ENCODE peak calls at places on chromosomes 1 and 21, in four cellular contexts. Z is dorsolateral prefrontal cortex, J is fibroblast of villous mesenchyme, U is HFF-Myc. N is an unnamed sample.

GRCh38 chr1:174258148-174258550 is 98.8 kb downstream of the RABGAP1L start:
- DNase-seq in Z (peak; percentile 45), J (peak; percentile 49), U (peak; percentile 24), N (no peak)

GRCh38 chr21:41769106-41769505 is 2.3 kb upstream of the RIPK4 start:
- DNase-seq in Z (no peak), J (no peak), U (no peak), N (no peak)

GRCh38 chr1:228081578-228082259 is 789 bp upstream of the ARF1 start:
- DNase-seq in Z (no peak), J (peak; percentile 23), U (no peak), N (no peak)

GRCh38 chr1:226990133-226990716 is 50.1 kb downstream of the COQ8A start:
- DNase-seq in Z (no peak), J (no peak), U (no peak), N (no peak)

GRCh38 chr21:38853421-38853919 is 47.7 kb downstream of the ETS2 start:
- DNase-seq in Z (no peak), J (peak; percentile 94), U (no peak), N (no peak)

GRCh38 chr1:106232128-106232527 is 824.3 kb upstream of the PRMT6 start:
- DNase-seq in Z (no peak), J (no peak), U (no peak), N (no peak)

GRCh38 chr1:36561365-36561731 is 78.6 kb upstream of the CSF3R start:
- DNase-seq in Z (no peak), J (no peak), U (no peak), N (no peak)

GRCh38 chr1:101929343-101929742 is 67.4 kb downstream of the OLFM3 start:
- DNase-seq in Z (no peak), J (no peak), U (no peak), N (no peak)

GRCh38 chr1:54885863-54886723 is 902 bp downstream of the DHCR24 start:
- DNase-seq in Z (no peak), J (no peak), U (no peak), N (no peak)

GRCh38 chr1:230163205-230163604 is 96.2 kb downstream of the GALNT2 start:
- DNase-seq in Z (no peak), J (peak; percentile 93), U (peak; percentile 55), N (no peak)

GRCh38 chr1:154866995-154867795 is 2.9 kb downstream of the KCNN3 start:
- DNase-seq in Z (peak; percentile 53), J (peak; percentile 27), U (no peak), N (no peak)

GRCh38 chr1:84541679-84542078 is 32.6 kb downstream of the CTBS start:
- DNase-seq in Z (no peak), J (peak; percentile 33), U (no peak), N (no peak)

GRCh38 chr1:59446257-59446901 is 149.5 kb downstream of the FGGY start:
- DNase-seq in Z (no peak), J (peak; percentile 76), U (no peak), N (no peak)

GRCh38 chr21:44785620-44786344 is 15.8 kb downstream of the UBE2G2 start:
- DNase-seq in Z (no peak), J (peak; percentile 66), U (no peak), N (no peak)

GRCh38 chr1:154431586-154432373 is 26.6 kb downstream of the IL6R start:
- DNase-seq in Z (peak; percentile 42), J (peak; percentile 97), U (peak; percentile 42), N (no peak)

GRCh38 chr1:24964811-24965570 is 34.9 kb upstream of the RUNX3 start:
- DNase-seq in Z (no peak), J (no peak), U (no peak), N (no peak)

GRCh38 chr21:26849428-26850115 is 4.4 kb upstream of the ADAMTS1 start:
- DNase-seq in Z (no peak), J (peak; percentile 82), U (no peak), N (no peak)

GRCh38 chr1:2340086-2340917 is 51.1 kb downstream of the MORN1 start:
- DNase-seq in Z (no peak), J (no peak), U (no peak), N (no peak)

GRCh38 chr1:177546346-177546745 is 375.6 kb downstream of the BRINP2 start:
- DNase-seq in Z (no peak), J (no peak), U (no peak), N (no peak)

GRCh38 chr1:93306920-93307319 is 38.8 kb upstream of the DR1 start:
- DNase-seq in Z (no peak), J (no peak), U (no peak), N (no peak)

GRCh38 chr1:231200417-231201031 is 38.7 kb downstream of the TRIM67 start:
- DNase-seq in Z (no peak), J (peak; percentile 24), U (no peak), N (no peak)

GRCh38 chr1:66944330-66945274 is 19.8 kb downstream of the MIER1 start:
- DNase-seq in Z (no peak), J (peak; percentile 91), U (peak; percentile 40), N (no peak)

GRCh38 chr1:182143825-182144661 is 82.5 kb upstream of the ZNF648 start:
- DNase-seq in Z (peak; percentile 53), J (peak; percentile 86), U (peak; percentile 67), N (peak; percentile 100)

GRCh38 chr21:9735421-9735961 is 785.9 kb upstream of the TPTE start:
- DNase-seq in Z (no peak), J (no peak), U (no peak), N (no peak)

GRCh38 chr1:9719978-9720722 is 68.6 kb downstream of the PIK3CD start:
- DNase-seq in Z (no peak), J (no peak), U (no peak), N (no peak)

GRCh38 chr21:44530903-44531605 is 8.9 kb downstream of the KRTAP10-1 start:
- DNase-seq in Z (peak; percentile 5), J (no peak), U (no peak), N (no peak)

GRCh38 chr1:156676820-156677615 is at the start of gene NES:
- DNase-seq in Z (peak; percentile 43), J (peak; percentile 54), U (no peak), N (no peak)

GRCh38 chr1:14795589-14795988 is 197.1 kb downstream of the KAZN start:
- DNase-seq in Z (no peak), J (no peak), U (no peak), N (no peak)

GRCh38 chr1:164764333-164764732 is 205.3 kb downstream of the PBX1 start:
- DNase-seq in Z (no peak), J (peak; percentile 60), U (no peak), N (no peak)

GRCh38 chr1:151540982-151541377 is 871 bp downstream of the TUFT1 start:
- DNase-seq in Z (no peak), J (peak; percentile 26), U (no peak), N (no peak)

GRCh38 chr1:159011701-159012100 is 2.0 kb downstream of the IFI16 start:
- DNase-seq in Z (no peak), J (no peak), U (no peak), N (no peak)

GRCh38 chr1:161887724-161888287 is 121.7 kb downstream of the ATF6 start:
- DNase-seq in Z (no peak), J (no peak), U (no peak), N (no peak)

GRCh38 chr1:161886589-161886988 is 120.5 kb downstream of the ATF6 start:
- DNase-seq in Z (no peak), J (no peak), U (no peak), N (no peak)

GRCh38 chr1:161884475-161884874 is 118.4 kb downstream of the ATF6 start:
- DNase-seq in Z (no peak), J (no peak), U (no peak), N (no peak)

GRCh38 chr1:161885759-161886158 is 119.6 kb downstream of the ATF6 start:
- DNase-seq in Z (no peak), J (no peak), U (no peak), N (no peak)

DNA sequence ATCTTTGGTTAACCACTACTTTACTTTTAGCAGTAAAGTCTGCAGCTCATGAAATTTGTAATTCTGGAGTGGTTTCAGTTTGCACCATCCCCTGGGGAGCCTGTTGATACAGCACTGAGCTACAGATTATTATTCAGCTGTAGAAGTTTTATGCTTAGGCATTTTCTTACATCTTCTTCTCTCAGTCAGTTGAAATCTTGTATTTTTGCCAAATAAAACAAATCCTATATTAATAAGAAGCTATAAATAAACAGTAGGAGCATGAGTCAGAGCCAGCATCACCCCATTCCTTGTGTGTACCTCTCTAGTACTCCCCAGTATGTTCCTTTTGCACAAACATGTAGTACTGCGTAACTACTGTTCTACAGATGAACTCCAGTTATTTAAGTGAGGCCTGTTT is 118.9 kb downstream of the ATF6 start:
- DNase-seq in Z (no peak), J (peak; percentile 69), U (peak; percentile 29), N (no peak)
- H3K4me3 ChIP-seq in Z (no peak overlapping the region), J (no peak overlapping the region), U (no peak overlapping the region), N (no peak overlapping the region)

GRCh38 chr1:160338580-160338979 is 4.5 kb downstream of the COPA start:
- DNase-seq in Z (no peak), J (no peak), U (no peak), N (no peak)

GRCh38 chr1:160340146-160340545 is 2.9 kb downstream of the COPA start:
- DNase-seq in Z (no peak), J (no peak), U (no peak), N (no peak)

GRCh38 chr1:160342520-160342919 is 530 bp downstream of the COPA start:
- DNase-seq in Z (no peak), J (peak; percentile 27), U (no peak), N (no peak)

GRCh38 chr1:160342953-160343869 is at the start of the genes COPA and NCSTN:
- DNase-seq in Z (peak; percentile 94), J (peak; percentile 98), U (peak; percentile 85), N (no peak)

DNA sequence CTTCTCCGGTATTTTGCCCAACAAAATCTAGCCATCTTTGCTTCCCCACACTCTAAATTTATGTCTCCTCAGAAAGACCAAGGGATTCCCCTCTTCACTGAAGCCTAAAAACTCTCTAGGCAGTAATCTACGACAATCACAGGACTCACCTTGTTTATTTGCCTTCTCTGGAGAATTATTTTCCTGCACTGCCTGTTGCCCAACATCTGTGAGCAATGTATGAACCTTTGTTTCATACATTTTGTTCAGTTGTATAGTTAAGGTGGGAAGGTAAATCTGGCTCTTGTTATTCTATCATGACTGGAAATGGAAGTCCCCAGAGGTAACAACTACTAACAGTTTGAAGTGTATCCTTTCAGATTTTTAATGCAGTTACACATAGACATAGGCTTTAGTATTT is 2.2 kb downstream of the COPA start:
- DNase-seq in Z (no peak), J (no peak), U (no peak), N (no peak)
- H3K4me3 ChIP-seq in Z (no peak overlapping the region), J (peak overlapping the region; percentile 96), U (peak overlapping the region; percentile 98), N (no peak overlapping the region)

GRCh38 chr1:113041569-113042335 is 31.2 kb upstream of the LRIG2 start:
- DNase-seq in Z (peak; percentile 15), J (peak; percentile 15), U (no peak), N (no peak)
- H3K4me3 ChIP-seq in Z (no peak overlapping the region), J (no peak overlapping the region), U (no peak overlapping the region), N (no peak overlapping the region)

GRCh38 chr1:7916431-7916830 is 24.2 kb downstream of the TNFRSF9 start:
- DNase-seq in Z (no peak), J (no peak), U (no peak), N (no peak)

GRCh38 chr1:7915826-7916225 is 24.8 kb downstream of the TNFRSF9 start:
- DNase-seq in Z (no peak), J (no peak), U (no peak), N (no peak)

GRCh38 chr1:7919880-7920279 is 20.8 kb downstream of the TNFRSF9 start:
- DNase-seq in Z (no peak), J (no peak), U (no peak), N (no peak)

GRCh38 chr1:7922301-7922700 is 18.3 kb downstream of the TNFRSF9 start:
- DNase-seq in Z (no peak), J (peak; percentile 33), U (no peak), N (no peak)

GRCh38 chr1:7921766-7922165 is 18.9 kb downstream of the TNFRSF9 start:
- DNase-seq in Z (no peak), J (no peak), U (no peak), N (no peak)
- H3K4me3 ChIP-seq in Z (no peak overlapping the region), J (no peak overlapping the region), U (no peak overlapping the region), N (no peak overlapping the region)

GRCh38 chr1:11729498-11730428 is 6.2 kb upstream of the AGTRAP start:
- DNase-seq in Z (no peak), J (no peak), U (no peak), N (no peak)
- H3K4me3 ChIP-seq in Z (no peak overlapping the region), J (no peak overlapping the region), U (no peak overlapping the region), N (no peak overlapping the region)